ENCODE peak calls at places on chromosomes 5 and 9, in eight cellular contexts. E is GM23338; I is psoas muscle; D is ELR; G is stimulated activated CD4-positive, alpha-beta T cell treated with anti-CD3 and anti-CD28 coated beads, Interleukin-12 subunit alpha, Interleukin-12 subunit beta, amount 100 ng/mL, for 48 hours; N is iPS DF 6.9; F is progenitor cell of endocrine pancreas; C is anterior cingulate cortex. L is an unnamed sample.

GRCh38 chr9:117772960-117773359 is 68.8 kb downstream of the TLR4 start:
- DNase-seq in E (no peak), C (no peak), I (no peak), F (no peak), D (peak), G (no peak), N (no peak), L (no peak)

GRCh38 chr9:90961375-90961774 is 159.8 kb downstream of the SYK start:
- DNase-seq in F (no peak), D (no peak), N (no peak), E (no peak), G (no peak), I (peak), C (no peak), L (no peak)

GRCh38 chr9:125805057-125805456 is 57.9 kb downstream of the PBX3 start:
- DNase-seq in F (no peak), G (no peak), C (no peak), I (no peak), N (no peak), E (no peak), D (peak), L (no peak)

GRCh38 chr5:170748986-170749385 is 34.5 kb upstream of the GABRP start:
- DNase-seq in C (no peak), G (no peak), D (no peak), F (no peak), N (no peak), E (peak), I (no peak), L (no peak)

GRCh38 chr9:5425006-5425628 is 12.6 kb downstream of the PLGRKT start:
- DNase-seq in I (no peak), G (no peak), C (no peak), D (peak), F (no peak), N (no peak), E (peak), L (no peak)

GRCh38 chr9:129071526-129072131 is 9.3 kb upstream of the DOLPP1 start:
- DNase-seq in D (no peak), C (no peak), I (no peak), E (peak), F (no peak), G (no peak), N (peak), L (no peak)

GRCh38 chr5:60463179-60463868 is 236.6 kb downstream of the DEPDC1B start:
- DNase-seq in C (no peak), F (no peak), N (no peak), D (no peak), G (no peak), E (no peak), I (no peak), L (no peak)

GRCh38 chr9:115063058-115063850 is 54.7 kb downstream of the TNC start:
- DNase-seq in E (peak), D (peak), G (no peak), F (no peak), I (no peak), N (peak), C (no peak), L (no peak)

GRCh38 chr5:88298425-88298824 is 29.8 kb upstream of the TMEM161B start:
- DNase-seq in G (no peak), C (no peak), E (no peak), N (no peak), D (peak), I (no peak), F (no peak), L (no peak)

GRCh38 chr9:65404232-65405006 is 119.4 kb upstream of the FOXD4L5 start:
- DNase-seq in N (no peak), I (no peak), F (no peak), C (no peak), E (no peak), G (no peak), D (no peak), L (no peak)

GRCh38 chr5:139743804-139744203 is 51.8 kb upstream of the PSD2 start:
- DNase-seq in G (no peak), F (no peak), I (no peak), C (no peak), N (no peak), E (no peak), D (no peak), L (no peak)

GRCh38 chr5:9320652-9321051 is 225.2 kb downstream of the SEMA5A start:
- DNase-seq in I (no peak), G (no peak), C (no peak), D (no peak), N (no peak), E (no peak), F (no peak), L (no peak)

GRCh38 chr5:143695941-143696340 is 116.0 kb upstream of the HMHB1 start:
- DNase-seq in C (no peak), N (no peak), E (no peak), I (no peak), D (no peak), F (no peak), G (no peak), L (no peak)

GRCh38 chr9:93588641-93589609 is 12.5 kb downstream of the PHF2 start:
- DNase-seq in F (no peak), E (no peak), I (no peak), G (no peak), N (no peak), D (peak), C (no peak), L (no peak)

GRCh38 chr5:79171846-79172245 is 60.2 kb downstream of the BHMT start:
- DNase-seq in N (no peak), C (no peak), I (no peak), G (no peak), D (no peak), F (no peak), E (no peak), L (no peak)

GRCh38 chr9:93094294-93095204 is 1.5 kb upstream of the CARD19 start:
- DNase-seq in G (no peak), E (peak), F (no peak), C (peak), N (no peak), D (no peak), I (peak), L (peak)

GRCh38 chr9:97737429-97737828 is 40.3 kb upstream of the XPA start:
- DNase-seq in N (no peak), I (no peak), F (no peak), E (peak), G (no peak), D (peak), C (no peak), L (no peak)

GRCh38 chr5:80198399-80198798 is 57.4 kb downstream of the SERINC5 start:
- DNase-seq in C (peak), N (no peak), F (no peak), D (no peak), E (no peak), G (no peak), I (no peak), L (no peak)

GRCh38 chr9:35108946-35109575 is 6.1 kb upstream of the STOML2 start:
- DNase-seq in G (no peak), C (no peak), F (no peak), I (no peak), N (no peak), E (no peak), D (no peak), L (peak)

GRCh38 chr5:54624671-54625583 is 107.4 kb downstream of the SNX18 start:
- DNase-seq in D (peak), G (no peak), I (no peak), N (no peak), C (no peak), E (no peak), F (no peak), L (no peak)

GRCh38 chr5:37248970-37249819 is at the start of gene CPLANE1:
- DNase-seq in C (peak), I (peak), F (peak), N (peak), G (peak), E (peak), D (peak), L (peak)

GRCh38 chr9:110142253-110142652 is 65.7 kb downstream of the C9orf152 start:
- DNase-seq in C (no peak), N (no peak), F (no peak), I (no peak), E (no peak), D (no peak), G (no peak), L (no peak)

GRCh38 chr5:32645246-32645645 is 59.9 kb downstream of the SUB1 start:
- DNase-seq in F (no peak), G (no peak), C (no peak), N (no peak), I (no peak), D (no peak), E (peak), L (no peak)

GRCh38 chr5:35185518-35185917 is 44.8 kb downstream of the PRLR start:
- DNase-seq in G (no peak), F (no peak), E (no peak), C (no peak), I (no peak), N (no peak), D (no peak), L (no peak)

GRCh38 chr5:10699281-10699874 is 61.7 kb downstream of the DAP start:
- DNase-seq in G (no peak), C (no peak), E (no peak), I (no peak), F (no peak), D (no peak), N (no peak), L (no peak)

GRCh38 chr5:1336749-1337489 is 8.0 kb downstream of the CLPTM1L start:
- DNase-seq in I (peak), F (no peak), C (no peak), D (no peak), E (no peak), N (no peak), G (no peak), L (no peak)

GRCh38 chr5:4081466-4081865 is 485.8 kb downstream of the IRX1 start:
- DNase-seq in I (no peak), N (no peak), E (no peak), F (no peak), C (no peak), G (no peak), D (no peak), L (no peak)

GRCh38 chr5:34656700-34657549 is 797 bp downstream of the RAI14 start:
- DNase-seq in D (peak), I (no peak), E (peak), N (no peak), G (no peak), F (peak), C (no peak), L (no peak)

GRCh38 chr5:35233601-35234000 is 3.3 kb upstream of the PRLR start:
- DNase-seq in I (no peak), E (peak), F (no peak), N (no peak), G (no peak), D (no peak), C (no peak), L (no peak)

GRCh38 chr9:137967280-137967943 is 89.8 kb downstream of the CACNA1B start:
- DNase-seq in E (no peak), F (no peak), C (no peak), G (no peak), N (no peak), D (no peak), I (peak), L (no peak)

GRCh38 chr9:127256324-127256723 is 8.2 kb upstream of the GARNL3 start:
- DNase-seq in C (no peak), E (no peak), I (no peak), F (no peak), N (no peak), G (no peak), D (no peak), L (no peak)

GRCh38 chr9:121194730-121195129 is 6.9 kb downstream of the RAB14 start:
- DNase-seq in N (no peak), C (no peak), D (no peak), G (no peak), E (no peak), I (no peak), F (no peak), L (no peak)

GRCh38 chr9:4301302-4301701 is 1.4 kb upstream of the GLIS3 start:
- DNase-seq in F (no peak), N (no peak), D (peak), E (no peak), I (no peak), G (no peak), C (no peak), L (no peak)

GRCh38 chr5:76943006-76943405 is 9.8 kb upstream of the CRHBP start:
- DNase-seq in C (no peak), G (no peak), I (no peak), D (peak), N (no peak), E (no peak), F (no peak), L (no peak)

GRCh38 chr5:157487358-157487757 is 27.3 kb downstream of the NIPAL4 start:
- DNase-seq in I (no peak), D (no peak), G (no peak), C (no peak), F (no peak), E (no peak), N (no peak), L (no peak)

GRCh38 chr9:135761845-135762168 is 59.8 kb downstream of the KCNT1 start:
- DNase-seq in D (no peak), C (no peak), F (no peak), G (no peak), E (no peak), N (no peak), I (no peak), L (no peak)